ENCODE peak calls at places on chromosomes 7 and 10, in four cellular contexts. One of them, this sample, is unnamed. For H3K4me1, the result is how much of the 10 kb centered on the place peaks cover.

GRCh38 chr7:134031835-134032617 is 95.1 kb upstream of the LRGUK start:
- DNase-seq in ascending aorta: no peak
- DNase-seq in suprapubic skin: no peak
- DNase-seq in A549: no peak
- DNase-seq in this sample: peak

GRCh38 chr10:48496831-48497792 is 107.8 kb downstream of the ARHGAP22 start:
- DNase-seq in A549: no peak
- DNase-seq in ascending aorta: no peak
- DNase-seq in suprapubic skin: no peak
- DNase-seq in this sample: no peak

GRCh38 chr7:127264219-127264618 is 11.5 kb upstream of the GRM8 start:
- DNase-seq in ascending aorta: no peak
- DNase-seq in suprapubic skin: no peak
- DNase-seq in A549: no peak
- DNase-seq in this sample: no peak

GRCh38 chr10:112161757-112162518 is 21.6 kb downstream of the GPAM start:
- DNase-seq in ascending aorta: no peak
- DNase-seq in suprapubic skin: no peak
- DNase-seq in A549: no peak
- DNase-seq in this sample: no peak

GRCh38 chr10:126917975-126918908 is 13.0 kb downstream of the DOCK1 start:
- DNase-seq in suprapubic skin: no peak
- DNase-seq in A549: no peak
- DNase-seq in ascending aorta: no peak
- DNase-seq in this sample: no peak

GRCh38 chr7:95646350-95646749 is 50.0 kb upstream of the PDK4 start:
- DNase-seq in suprapubic skin: no peak
- DNase-seq in A549: no peak
- DNase-seq in ascending aorta: no peak
- DNase-seq in this sample: no peak

GRCh38 chr10:118054383-118054782 is 7.6 kb upstream of the RAB11FIP2 start:
- DNase-seq in ascending aorta: no peak
- DNase-seq in suprapubic skin: no peak
- DNase-seq in A549: no peak
- DNase-seq in this sample: no peak

GRCh38 chr7:129160161-129160911 is 15.8 kb downstream of the TSPAN33 start:
- DNase-seq in suprapubic skin: no peak
- DNase-seq in ascending aorta: no peak
- DNase-seq in A549: no peak
- DNase-seq in this sample: no peak

GRCh38 chr10:49649294-49649693 is 30.2 kb upstream of the C10orf53 start:
- DNase-seq in A549: no peak
- DNase-seq in suprapubic skin: peak
- DNase-seq in ascending aorta: no peak
- DNase-seq in this sample: no peak

GRCh38 chr7:120961638-120962173 is 11.1 kb downstream of the ING3 start:
- DNase-seq in suprapubic skin: no peak
- DNase-seq in A549: no peak
- DNase-seq in ascending aorta: no peak
- DNase-seq in this sample: no peak

GRCh38 chr7:39304178-39304577 is 262.0 kb upstream of the YAE1 start:
- DNase-seq in suprapubic skin: no peak
- DNase-seq in ascending aorta: no peak
- DNase-seq in A549: no peak
- DNase-seq in this sample: no peak

GRCh38 chr7:98621573-98622482 is 4.7 kb downstream of the NPTX2 start:
- DNase-seq in ascending aorta: no peak
- DNase-seq in suprapubic skin: no peak
- DNase-seq in A549: no peak
- DNase-seq in this sample: no peak

DNA sequence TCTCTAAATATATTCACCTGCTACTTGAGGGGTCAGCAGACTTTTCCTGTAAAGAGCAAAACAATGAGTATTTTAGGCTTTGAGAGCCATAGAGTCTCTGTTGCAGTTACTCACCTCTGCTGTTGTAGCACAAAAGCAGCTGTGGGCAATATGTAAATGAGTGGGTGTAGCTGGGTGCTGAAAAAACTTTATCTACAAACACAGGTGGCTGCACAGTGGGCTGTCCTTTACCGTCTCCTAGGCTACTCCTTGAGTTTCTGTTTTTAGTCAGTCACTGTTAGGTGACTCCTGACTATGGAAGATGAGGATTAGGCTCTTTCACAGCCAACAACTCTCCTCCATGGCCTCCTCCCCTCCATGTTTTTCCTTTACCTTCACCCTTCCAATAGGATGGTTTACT is 286.1 kb upstream of the C7orf33 start:
- DNase-seq in A549: no peak
- DNase-seq in ascending aorta: no peak
- DNase-seq in suprapubic skin: no peak
- DNase-seq in this sample: no peak
- H3K4me3 ChIP-seq in A549: no peak
- H3K4me3 ChIP-seq in ascending aorta: no peak
- H3K4me3 ChIP-seq in suprapubic skin: no peak
- H3K4me3 ChIP-seq in this sample: no peak

GRCh38 chr10:101330236-101331225 is 23.4 kb upstream of the BTRC start:
- DNase-seq in ascending aorta: no peak
- DNase-seq in A549: no peak
- DNase-seq in suprapubic skin: no peak
- DNase-seq in this sample: no peak
- H3K27ac ChIP-seq in ascending aorta: no peak
- H3K27ac ChIP-seq in A549: no peak
- H3K27ac ChIP-seq in suprapubic skin: no peak
- H3K27ac ChIP-seq in this sample: no peak

GRCh38 chr7:130999926-131000325 is 265.9 kb upstream of the KLF14 start:
- DNase-seq in A549: no peak
- DNase-seq in suprapubic skin: no peak
- DNase-seq in ascending aorta: no peak
- DNase-seq in this sample: no peak
- H3K4me1 ChIP-seq in A549: under half
- H3K4me1 ChIP-seq in suprapubic skin: half or more
- H3K4me1 ChIP-seq in ascending aorta: under half
- H3K4me1 ChIP-seq in this sample: under half

DNA sequence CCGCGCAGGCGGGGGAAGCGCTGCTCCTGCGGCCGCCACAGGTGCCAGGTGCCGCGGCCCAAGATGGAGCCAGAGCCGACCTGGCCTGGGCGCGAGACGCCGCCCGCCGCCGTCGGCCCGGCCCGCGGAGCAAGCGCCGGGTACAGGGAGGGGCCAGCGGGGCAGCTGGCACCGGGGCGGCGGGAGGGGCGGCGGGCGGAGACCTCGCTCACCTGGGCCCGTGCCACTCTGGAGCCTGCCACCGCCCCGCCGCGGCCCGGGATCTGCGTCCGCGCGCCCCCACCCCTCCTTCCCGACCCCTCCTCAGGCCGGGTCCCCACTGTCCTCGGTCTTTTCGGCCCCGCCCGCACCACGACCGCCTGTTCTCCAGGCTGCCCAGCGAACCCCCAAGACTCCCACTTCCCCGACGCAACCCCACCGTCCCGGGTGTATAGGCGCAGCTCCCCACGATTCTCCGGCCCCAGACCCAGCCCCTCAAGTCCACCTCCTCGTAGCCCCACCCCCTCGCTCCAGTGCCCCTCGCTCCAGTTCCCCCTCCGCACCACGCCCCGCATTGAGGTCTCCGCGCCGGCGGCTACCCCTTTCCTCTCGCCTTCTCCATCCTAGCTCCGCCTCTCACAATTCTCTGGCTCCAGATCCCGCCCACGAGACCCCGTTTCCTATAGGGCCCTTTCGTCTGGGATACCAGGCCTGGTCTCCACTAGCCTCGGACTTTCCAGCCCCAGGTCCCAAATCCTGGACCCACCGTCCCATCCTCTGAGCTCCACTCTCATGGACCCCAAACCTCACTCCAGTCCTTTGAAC is at the start of gene GPRIN2:
- DNase-seq in suprapubic skin: peak
- DNase-seq in ascending aorta: no peak
- DNase-seq in A549: peak
- DNase-seq in this sample: no peak
- H3K4me3 ChIP-seq in suprapubic skin: peak
- H3K4me3 ChIP-seq in ascending aorta: peak
- H3K4me3 ChIP-seq in A549: peak
- H3K4me3 ChIP-seq in this sample: peak

DNA sequence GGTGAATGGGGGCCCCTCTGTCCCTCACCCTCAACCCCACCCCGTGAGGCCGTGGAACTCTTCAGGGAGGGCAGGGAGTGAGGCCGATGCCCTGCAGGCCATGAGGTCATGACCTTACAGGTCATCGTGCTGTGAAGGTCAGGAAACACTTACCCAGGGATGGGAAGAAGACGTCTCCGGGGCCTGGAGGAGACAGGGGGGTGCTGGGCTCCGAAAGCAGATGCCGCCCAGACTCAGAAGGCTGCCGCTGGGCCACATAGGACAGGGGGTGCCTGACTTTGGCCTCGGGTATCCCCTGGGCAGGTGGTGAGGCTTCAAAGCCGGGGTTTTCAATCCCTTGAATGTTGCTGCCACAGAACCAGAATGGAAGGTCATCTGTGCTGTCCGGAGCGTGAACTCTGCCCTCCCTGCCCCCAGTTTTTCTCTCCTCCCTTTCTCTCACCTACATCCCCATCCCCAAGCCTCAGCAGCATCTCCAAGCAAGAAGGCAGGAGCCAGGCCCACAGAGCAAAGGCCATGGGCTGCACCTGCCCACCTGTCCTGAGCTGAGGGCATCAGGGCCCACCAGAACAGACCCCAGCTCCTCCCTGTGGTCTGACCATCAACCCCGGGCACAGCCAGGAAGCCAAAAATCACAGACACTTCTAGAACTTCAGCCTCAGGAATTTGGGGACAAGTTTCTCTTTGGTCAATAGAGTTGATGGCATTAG is 21.6 kb downstream of the VSIR start:
- DNase-seq in ascending aorta: no peak
- DNase-seq in A549: no peak
- DNase-seq in suprapubic skin: no peak
- DNase-seq in this sample: peak
- H3K27ac ChIP-seq in ascending aorta: no peak
- H3K27ac ChIP-seq in A549: no peak
- H3K27ac ChIP-seq in suprapubic skin: no peak
- H3K27ac ChIP-seq in this sample: no peak

DNA sequence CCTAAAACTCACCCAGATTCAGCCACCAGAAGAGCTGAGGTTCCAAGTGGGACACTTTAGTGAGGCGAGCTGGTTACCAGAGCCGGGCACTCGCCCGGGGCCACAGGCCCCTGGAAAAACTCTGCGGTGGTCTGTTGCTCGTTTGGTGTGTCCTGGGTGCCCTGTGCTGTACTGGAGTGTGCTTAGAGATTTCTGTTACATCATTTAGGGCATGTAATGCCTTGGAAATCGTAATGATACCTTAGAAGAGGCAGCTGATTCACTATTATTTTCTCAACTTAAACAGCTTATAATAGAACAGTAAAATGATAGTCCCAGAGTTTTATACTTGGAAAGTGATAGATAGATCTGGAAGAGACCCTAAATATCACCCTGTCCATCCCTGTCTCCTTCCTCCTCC is 48.5 kb upstream of the BTBD16 start:
- DNase-seq in ascending aorta: no peak
- DNase-seq in A549: no peak
- DNase-seq in suprapubic skin: no peak
- DNase-seq in this sample: no peak
- H3K4me1 ChIP-seq in ascending aorta: under half
- H3K4me1 ChIP-seq in A549: under half
- H3K4me1 ChIP-seq in suprapubic skin: under half
- H3K4me1 ChIP-seq in this sample: under half

DNA sequence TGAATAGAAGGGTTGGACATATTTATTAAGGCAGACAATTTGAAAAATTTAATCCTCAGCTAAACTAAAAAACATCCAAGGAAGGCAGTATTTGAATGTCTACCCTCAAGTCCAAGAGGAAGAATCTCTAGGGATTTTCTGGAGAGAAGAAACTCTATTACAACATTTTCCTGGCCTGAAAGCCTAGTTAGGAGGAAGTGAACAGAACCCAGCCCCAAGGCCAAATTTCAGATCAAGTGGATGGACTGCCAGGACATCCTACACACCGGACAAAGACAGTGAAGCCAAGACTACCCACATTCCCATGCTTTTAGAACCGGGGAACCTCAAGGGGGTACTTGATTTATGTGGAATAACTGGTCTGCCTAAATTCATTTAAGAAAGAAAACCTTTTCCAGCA is 108.9 kb upstream of the MEOX2 start:
- DNase-seq in A549: no peak
- DNase-seq in ascending aorta: no peak
- DNase-seq in suprapubic skin: no peak
- DNase-seq in this sample: no peak
- H3K4me3 ChIP-seq in A549: no peak
- H3K4me3 ChIP-seq in ascending aorta: no peak
- H3K4me3 ChIP-seq in suprapubic skin: no peak
- H3K4me3 ChIP-seq in this sample: no peak

DNA sequence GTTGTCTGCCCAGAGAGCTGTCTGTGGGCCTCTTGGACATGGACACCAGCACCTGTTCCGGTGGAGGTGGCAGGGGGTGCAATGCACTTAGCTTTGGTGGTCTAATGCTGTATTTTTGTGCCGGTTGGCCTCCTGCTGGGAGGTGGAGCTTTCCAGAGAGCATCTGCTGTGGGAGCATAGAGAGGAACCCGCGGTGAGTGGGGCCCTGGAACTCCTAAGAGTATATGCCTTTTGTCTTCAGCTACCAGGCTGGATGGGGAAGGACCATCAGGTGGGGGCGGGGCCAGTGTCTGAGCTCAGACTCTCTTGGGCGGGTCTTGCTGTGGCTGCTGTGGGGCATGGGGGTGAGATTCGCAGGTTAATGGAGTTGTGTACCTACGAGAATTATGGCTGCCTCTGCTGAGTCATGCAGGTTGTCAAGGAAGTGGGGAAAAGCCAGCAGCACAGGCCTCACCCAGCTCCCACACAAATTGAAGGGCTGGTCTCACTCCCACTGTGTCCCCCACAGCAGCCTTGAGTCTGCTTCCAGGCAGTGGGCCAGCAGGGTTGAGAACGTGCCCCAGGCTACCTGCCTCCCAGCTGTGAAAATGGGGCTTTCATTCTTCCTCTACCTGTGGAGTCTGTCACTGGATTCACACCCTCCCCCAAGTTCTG is 29.0 kb downstream of the JAKMIP3 start:
- DNase-seq in ascending aorta: no peak
- DNase-seq in A549: peak
- DNase-seq in suprapubic skin: no peak
- DNase-seq in this sample: no peak
- H3K27ac ChIP-seq in ascending aorta: no peak
- H3K27ac ChIP-seq in A549: peak
- H3K27ac ChIP-seq in suprapubic skin: no peak
- H3K27ac ChIP-seq in this sample: no peak